ENCODE peak calls at places on chromosomes 11 and 22, in five cellular contexts. P is G401; T is fibroblast of gingiva; J is GM04503; M is activated CD8-positive, alpha-beta memory T cell treated with anti-CD3 and anti-CD28 coated beads, Interleukin-2, amount 50 U/mL, for 48 hours. K is an unnamed sample.
A peak's percentile ranks its signal among the peaks of the same experiment; 100 is the strongest.

GRCh38 chr11:125315088-125315740 is 150.7 kb downstream of the PKNOX2 start:
- DNase-seq in P (peak; percentile 15), T (no peak), J (no peak), M (no peak), K (no peak)

GRCh38 chr11:110023711-110024110 is 69.5 kb upstream of the ZC3H12C start:
- DNase-seq in P (no peak), T (no peak), J (no peak), M (no peak), K (no peak)

GRCh38 chr11:8090756-8091155 is 9.7 kb downstream of the TUB start:
- DNase-seq in P (no peak), T (no peak), J (no peak), M (no peak), K (no peak)

GRCh38 chr11:61071880-61072279 is 30.4 kb upstream of the CD5 start:
- DNase-seq in P (no peak), T (no peak), J (no peak), M (no peak), K (no peak)

GRCh38 chr11:32438883-32439487 is 3.6 kb upstream of the WT1 start:
- DNase-seq in P (no peak), T (no peak), J (no peak), M (peak; percentile 54), K (no peak)

GRCh38 chr11:19683141-19683805 is 29.4 kb upstream of the NAV2 start:
- DNase-seq in P (peak; percentile 97), T (peak; percentile 51), J (no peak), M (no peak), K (no peak)

GRCh38 chr22:37185646-37186227 is 2.3 kb downstream of the C1QTNF6 start:
- DNase-seq in P (no peak), T (no peak), J (no peak), M (no peak), K (no peak)

GRCh38 chr11:124123587-124123986 is 8.3 kb downstream of the VWA5A start:
- DNase-seq in P (no peak), T (no peak), J (no peak), M (no peak), K (no peak)